ENCODE peak calls at places on chromosomes 11 and 22, in seven cellular contexts. K is astrocyte; A is body of pancreas; V is pancreas; T is Panc1; N is naive thymus-derived CD4-positive, alpha-beta T cell; U is GM23338. R is an unnamed sample.

GRCh38 chr22:27537481-27537891 is 264.1 kb downstream of the MN1 start:
- DNase-seq in K (no peak), A (no peak), V (no peak), T (no peak), N (no peak), U (no peak), R (no peak)

GRCh38 chr11:12126352-12127019 is 16.1 kb downstream of the MICAL2 start:
- DNase-seq in K (peak), A (no peak), V (no peak), T (no peak), N (no peak), U (no peak), R (no peak)

GRCh38 chr11:75163917-75164316 is 13.0 kb downstream of the SLCO2B1 start:
- DNase-seq in K (no peak), A (no peak), V (no peak), T (no peak), N (no peak), U (no peak), R (no peak)

GRCh38 chr11:73585834-73586575 is 11.9 kb downstream of the FAM168A start:
- DNase-seq in K (peak), A (no peak), V (no peak), T (no peak), N (no peak), U (no peak), R (no peak)

GRCh38 chr11:68591719-68592118 is 92.6 kb upstream of the GAL start:
- DNase-seq in K (no peak), A (peak), V (peak), T (no peak), N (no peak), U (no peak), R (no peak)

GRCh38 chr11:45264839-45265515 is 21.2 kb downstream of the SYT13 start:
- DNase-seq in K (peak), A (no peak), V (no peak), T (no peak), N (no peak), U (no peak), R (no peak)

GRCh38 chr11:12777208-12777874 is 103.1 kb downstream of the TEAD1 start:
- DNase-seq in K (peak), A (no peak), V (no peak), T (no peak), N (no peak), U (no peak), R (no peak)

GRCh38 chr22:40200795-40201194 is 23.1 kb downstream of the TNRC6B start:
- DNase-seq in K (no peak), A (no peak), V (no peak), T (no peak), N (no peak), U (no peak), R (no peak)

GRCh38 chr11:69476715-69477025 is 4.8 kb upstream of the LINC01488 start:
- DNase-seq in K (no peak), A (no peak), V (no peak), T (no peak), N (no peak), U (peak), R (no peak)

GRCh38 chr11:88377151-88377550 is 39.6 kb upstream of the CTSC start:
- DNase-seq in K (no peak), A (no peak), V (no peak), T (no peak), N (no peak), U (no peak), R (no peak)

GRCh38 chr11:112255075-112255739 is 5.5 kb downstream of the PLET1 start:
- DNase-seq in K (peak), A (peak), V (no peak), T (peak), N (no peak), U (no peak), R (no peak)

GRCh38 chr11:61499816-61500491 is 8.6 kb upstream of the LRRC10B start:
- DNase-seq in K (no peak), A (no peak), V (no peak), T (no peak), N (no peak), U (peak), R (no peak)

GRCh38 chr11:117392001-117392690 is 64.5 kb downstream of the CEP164 start:
- DNase-seq in K (no peak), A (no peak), V (no peak), T (no peak), N (no peak), U (no peak), R (no peak)

GRCh38 chr22:35627267-35628041 is 10.3 kb upstream of the MB start:
- DNase-seq in K (peak), A (peak), V (peak), T (peak), N (no peak), U (peak), R (no peak)

GRCh38 chr11:94557391-94557790 is 9.8 kb upstream of the PIWIL4 start:
- DNase-seq in K (peak), A (no peak), V (no peak), T (no peak), N (no peak), U (no peak), R (no peak)

GRCh38 chr11:57224537-57224936 is 12.5 kb downstream of the APLNR start:
- DNase-seq in K (peak), A (no peak), V (no peak), T (no peak), N (no peak), U (no peak), R (no peak)

GRCh38 chr11:113148076-113148475 is 166.3 kb upstream of the TTC12 start:
- DNase-seq in K (no peak), A (no peak), V (no peak), T (no peak), N (no peak), U (no peak), R (no peak)

GRCh38 chr11:80349986-80350385 is 909.2 kb upstream of the TENM4 start:
- DNase-seq in K (no peak), A (no peak), V (no peak), T (no peak), N (no peak), U (no peak), R (no peak)

GRCh38 chr11:47257518-47258316 is at the start of gene NR1H3:
- DNase-seq in K (peak), A (peak), V (peak), T (no peak), N (no peak), U (peak), R (no peak)

GRCh38 chr11:93279911-93280347 is 50.6 kb upstream of the DEUP1 start:
- DNase-seq in K (no peak), A (no peak), V (no peak), T (no peak), N (no peak), U (no peak), R (no peak)

GRCh38 chr11:124971810-124972209 is 17.8 kb downstream of the CCDC15 start:
- DNase-seq in K (no peak), A (no peak), V (no peak), T (no peak), N (no peak), U (no peak), R (no peak)

GRCh38 chr11:1873048-1873812 is 18.5 kb downstream of the PRR33 start:
- DNase-seq in K (peak), A (peak), V (no peak), T (no peak), N (no peak), U (no peak), R (no peak)

GRCh38 chr11:19605500-19606371 is 106.9 kb upstream of the NAV2 start:
- DNase-seq in K (peak), A (no peak), V (no peak), T (no peak), N (no peak), U (no peak), R (no peak)

DNA sequence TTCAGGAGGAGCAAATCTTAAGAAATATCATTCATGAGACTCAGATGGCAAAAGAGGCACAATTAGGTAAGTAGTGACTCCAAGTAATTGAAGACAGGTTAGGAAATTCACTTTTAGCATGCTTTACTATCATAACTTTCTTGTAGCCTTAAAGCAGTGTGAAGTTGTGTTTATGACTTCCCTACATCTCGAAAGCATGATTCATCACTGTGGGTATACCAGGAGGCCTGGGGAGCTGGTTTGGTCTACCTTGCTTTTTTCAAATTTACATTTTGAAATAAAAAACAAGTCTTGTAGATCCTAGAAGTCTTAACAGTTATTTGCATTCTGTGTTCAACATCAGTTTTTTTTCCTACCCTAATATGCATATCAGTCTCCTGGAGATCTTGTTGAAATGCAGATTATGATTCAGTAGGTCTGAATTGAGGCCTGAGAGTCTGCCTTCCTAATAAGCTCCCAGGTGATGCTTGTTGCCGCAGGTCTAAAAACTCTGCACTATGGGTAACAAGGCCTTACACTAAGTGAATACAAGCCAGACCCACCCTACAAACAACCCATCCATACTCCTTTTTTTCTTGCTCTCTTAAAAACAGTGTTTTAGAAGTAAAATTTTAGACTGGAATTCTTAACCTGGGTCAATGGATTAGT is 41.4 kb downstream of the TTC17 start:
- DNase-seq in K (no peak), A (no peak), V (no peak), T (no peak), N (no peak), U (no peak), R (no peak)
- H3K4me3 ChIP-seq in K (no peak), A (no peak), V (no peak), T (no peak), N (no peak), U (no peak), R (no peak)

GRCh38 chr22:49548356-49549202 is 279.1 kb downstream of the BRD1 start:
- DNase-seq in K (no peak), A (no peak), V (no peak), T (no peak), N (no peak), U (no peak), R (no peak)

GRCh38 chr22:49549256-49549655 is 278.4 kb downstream of the BRD1 start:
- DNase-seq in K (no peak), A (peak), V (no peak), T (no peak), N (no peak), U (no peak), R (no peak)

GRCh38 chr22:49550766-49551362 is 276.8 kb downstream of the BRD1 start:
- DNase-seq in K (no peak), A (no peak), V (no peak), T (no peak), N (no peak), U (no peak), R (no peak)

GRCh38 chr22:49551446-49551845 is 276.2 kb downstream of the BRD1 start:
- DNase-seq in K (no peak), A (no peak), V (no peak), T (no peak), N (no peak), U (no peak), R (no peak)

GRCh38 chr22:49549851-49550430 is 277.7 kb downstream of the BRD1 start:
- DNase-seq in K (no peak), A (no peak), V (no peak), T (no peak), N (no peak), U (no peak), R (no peak)
- H3K4me3 ChIP-seq in K (no peak), A (no peak), V (no peak), T (no peak), N (no peak), U (no peak), R (no peak)

GRCh38 chr22:45584621-45585436 is 82.1 kb downstream of the FBLN1 start:
- DNase-seq in K (peak), A (no peak), V (no peak), T (no peak), N (no peak), U (no peak), R (no peak)
- H3K4me3 ChIP-seq in K (no peak), A (no peak), V (no peak), T (no peak), N (no peak), U (no peak), R (no peak)

DNA sequence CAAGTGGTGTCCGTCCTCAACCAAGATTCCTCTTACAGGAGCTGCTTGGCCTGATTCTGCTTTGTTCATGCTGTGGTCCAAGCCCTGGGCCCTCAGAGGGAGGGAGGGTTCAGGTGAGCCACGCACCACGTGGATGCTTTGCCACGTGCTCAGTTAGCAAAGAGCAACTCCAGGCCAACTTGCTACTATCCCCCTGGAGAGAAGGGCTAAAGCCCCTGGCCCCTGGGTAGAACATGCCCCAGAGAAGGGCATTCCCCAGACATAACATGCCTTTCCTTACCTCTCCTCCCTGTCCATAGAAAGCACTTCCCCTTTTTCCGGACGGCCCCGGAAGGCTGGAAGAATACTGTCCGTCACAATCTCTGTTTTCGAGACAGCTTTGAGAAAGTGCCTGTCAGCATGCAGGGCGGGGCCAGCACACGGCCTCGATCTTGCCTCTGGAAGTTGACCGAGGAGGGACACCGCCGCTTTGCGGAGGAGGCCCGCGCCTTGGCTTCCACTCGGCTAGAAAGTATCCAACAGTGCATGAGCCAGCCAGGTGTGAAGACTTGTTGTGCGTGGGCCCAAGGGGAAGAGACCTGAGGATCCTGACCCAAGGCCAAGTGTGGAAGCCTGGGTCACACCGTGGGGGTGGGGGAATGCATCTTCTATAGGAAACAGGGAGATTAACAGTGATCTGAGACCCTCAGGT is 8.8 kb downstream of the FOXR1 start:
- DNase-seq in K (no peak), A (no peak), V (no peak), T (no peak), N (no peak), U (peak), R (no peak)
- H3K4me3 ChIP-seq in K (no peak), A (no peak), V (no peak), T (no peak), N (no peak), U (peak), R (no peak)

GRCh38 chr22:42364641-42365336 is 67.4 kb downstream of the NFAM1 start:
- DNase-seq in K (peak), A (no peak), V (no peak), T (no peak), N (no peak), U (no peak), R (no peak)
- H3K4me3 ChIP-seq in K (no peak), A (no peak), V (no peak), T (no peak), N (no peak), U (peak), R (no peak)

R was measured in Jurkat, Clone E6-1.